ENCODE peak calls at places on chromosomes 2 and 18, in four cellular contexts. Z is ELR, K is G401, B is amygdala. A is an unnamed sample.

GRCh38 chr2:62724886-62725711 is 19.6 kb downstream of the EHBP1 start:
- DNase-seq in Z (peak; percentile 27), K (no peak), B (peak; percentile 72), A (peak; percentile 52)

GRCh38 chr2:96146151-96146880 is 1.1 kb upstream of the DUSP2 start:
- DNase-seq in Z (no peak), K (no peak), B (peak; percentile 33), A (no peak)

GRCh38 chr2:8203354-8203753 is 478.5 kb upstream of the ID2 start:
- DNase-seq in Z (no peak), K (peak; percentile 87), B (no peak), A (no peak)

GRCh38 chr2:85330839-85331636 is 3.2 kb upstream of the TGOLN2 start:
- DNase-seq in Z (no peak), K (no peak), B (no peak), A (no peak)

GRCh38 chr2:218284106-218284811 is 8.0 kb downstream of the TMBIM1 start:
- DNase-seq in Z (peak; percentile 87), K (no peak), B (no peak), A (peak; percentile 89)

GRCh38 chr2:45968946-45969584 is 317.6 kb downstream of the PRKCE start:
- DNase-seq in Z (no peak), K (no peak), B (no peak), A (no peak)

GRCh38 chr2:27798476-27798875 is 27.0 kb downstream of the MRPL33 start:
- DNase-seq in Z (no peak), K (no peak), B (peak; percentile 5), A (no peak)

GRCh38 chr2:129193961-129194360 is 785.5 kb upstream of the RAB6C start:
- DNase-seq in Z (no peak), K (no peak), B (no peak), A (no peak)

GRCh38 chr2:239818531-239819011 is 206.6 kb downstream of the NDUFA10 start:
- DNase-seq in Z (no peak), K (no peak), B (peak; percentile 39), A (no peak)

GRCh38 chr2:158723921-158724802 is 71.0 kb upstream of the DAPL1 start:
- DNase-seq in Z (peak; percentile 56), K (no peak), B (peak; percentile 55), A (peak; percentile 94)

GRCh38 chr2:144230452-144231085 is 289.4 kb downstream of the ZEB2 start:
- DNase-seq in Z (peak; percentile 43), K (peak; percentile 19), B (no peak), A (peak; percentile 47)

GRCh38 chr2:219253753-219254589 is at the start of gene TUBA4A:
- DNase-seq in Z (peak; percentile 68), K (peak; percentile 91), B (peak; percentile 85), A (peak; percentile 90)

GRCh38 chr2:202116686-202117085 is 43.6 kb downstream of the KIAA2012 start:
- DNase-seq in Z (peak; percentile 46), K (no peak), B (no peak), A (no peak)

GRCh38 chr18:74976331-74976909 is 232.5 kb downstream of the PTGR3 start:
- DNase-seq in Z (no peak), K (peak; percentile 60), B (no peak), A (no peak)